ENCODE peak calls at places on chromosomes 12 and 14, in six cellular contexts. A is IMR-90, P is cardiac muscle cell, X is lower lobe of right lung, V is NCI-H510A treated with DMSO at 0.1 percent for 48 hours, B is heart left ventricle. Y is an unnamed sample.

GRCh38 chr14:101961011-101961721 is 3.2 kb upstream of the DYNC1H1 start:
- DNase-seq in A (peak; percentile 76), P (peak; percentile 82), B (peak; percentile 72), X (peak; percentile 82), V (peak; percentile 84), Y (peak; percentile 69)

GRCh38 chr14:103629503-103630121 is 601 bp downstream of the KLC1 start:
- DNase-seq in P (peak; percentile 54), B (peak; percentile 82), X (peak; percentile 68), A (no peak), V (peak; percentile 22), Y (peak; percentile 52)

GRCh38 chr12:7091171-7091570 is 1.1 kb downstream of the C1R start:
- DNase-seq in B (no peak), A (no peak), X (no peak), V (no peak), P (no peak), Y (no peak)

GRCh38 chr12:6367969-6368892 is 7.1 kb downstream of the SCNN1A start:
- DNase-seq in A (no peak), V (no peak), P (no peak), X (peak; percentile 46), B (no peak), Y (no peak)

GRCh38 chr12:1122803-1123202 is 131.8 kb downstream of the ERC1 start:
- DNase-seq in X (no peak), A (no peak), V (no peak), P (peak; percentile 22), B (no peak), Y (no peak)

GRCh38 chr12:110920324-110920910 is at the start of gene MYL2:
- DNase-seq in A (no peak), P (no peak), X (no peak), B (peak; percentile 84), V (no peak), Y (no peak)

GRCh38 chr12:38961683-38962082 is 56.3 kb upstream of the CPNE8 start:
- DNase-seq in B (no peak), X (no peak), V (no peak), A (no peak), P (no peak), Y (no peak)

GRCh38 chr12:115354007-115354452 is 670.1 kb upstream of the TBX3 start:
- DNase-seq in V (no peak), B (peak; percentile 34), X (no peak), P (no peak), A (peak; percentile 98), Y (no peak)

GRCh38 chr14:58426819-58427288 is 477 bp downstream of the TIMM9 start:
- DNase-seq in V (peak; percentile 73), P (peak; percentile 76), X (peak; percentile 66), A (peak; percentile 65), B (peak; percentile 58), Y (peak; percentile 57)

GRCh38 chr12:47927346-47927745 is 22.6 kb upstream of the VDR start:
- DNase-seq in B (no peak), P (no peak), X (no peak), A (no peak), V (no peak), Y (no peak)

GRCh38 chr14:73783107-73783727 is 68.4 kb upstream of the PTGR2 start:
- DNase-seq in A (no peak), X (no peak), B (peak; percentile 40), P (peak; percentile 87), V (no peak), Y (no peak)

GRCh38 chr14:34742509-34743115 is 28.2 kb upstream of the CFL2 start:
- DNase-seq in P (no peak), B (no peak), A (no peak), X (no peak), V (no peak), Y (no peak)

GRCh38 chr14:61653507-61653906 is 41.8 kb upstream of the HIF1A start:
- DNase-seq in X (no peak), P (no peak), A (peak; percentile 88), B (peak; percentile 51), V (no peak), Y (peak; percentile 51)

GRCh38 chr14:68950111-68950510 is 29.0 kb downstream of the ACTN1 start:
- DNase-seq in P (no peak), A (peak; percentile 44), X (no peak), B (no peak), V (no peak), Y (no peak)

GRCh38 chr12:117033382-117034045 is 65.7 kb downstream of the TESC start:
- DNase-seq in X (no peak), B (no peak), P (peak; percentile 46), A (no peak), V (peak; percentile 95), Y (no peak)

GRCh38 chr12:132393245-132393795 is 63.9 kb upstream of the GALNT9 start:
- DNase-seq in P (no peak), A (no peak), B (no peak), V (no peak), X (no peak), Y (no peak)

GRCh38 chr12:13135336-13136178 is 32.1 kb upstream of the GSG1 start:
- DNase-seq in A (peak; percentile 83), V (no peak), B (no peak), P (peak; percentile 12), X (peak; percentile 92), Y (no peak)

GRCh38 chr14:87873741-87874140 is 119.2 kb downstream of the GALC start:
- DNase-seq in V (no peak), X (no peak), A (no peak), B (no peak), P (no peak), Y (no peak)

GRCh38 chr12:125284945-125285344 is 219.7 kb downstream of the AACS start:
- DNase-seq in P (no peak), B (no peak), V (no peak), A (no peak), X (no peak), Y (no peak)

GRCh38 chr14:77436042-77436441 is 12.7 kb upstream of the NOXRED1 start:
- DNase-seq in V (no peak), P (no peak), X (no peak), A (no peak), B (no peak), Y (no peak)

GRCh38 chr12:57462307-57463253 is 3.0 kb downstream of the GLI1 start:
- DNase-seq in A (peak; percentile 82), V (peak; percentile 97), P (peak; percentile 91), X (peak; percentile 88), B (peak; percentile 85), Y (peak; percentile 93)

GRCh38 chr14:34970665-34971064 is 12.1 kb upstream of the SRP54 start:
- DNase-seq in A (no peak), P (no peak), B (no peak), X (no peak), V (no peak), Y (no peak)

GRCh38 chr14:65243766-65244442 is 141.6 kb upstream of the MAX start:
- DNase-seq in B (no peak), V (no peak), A (peak; percentile 36), P (no peak), X (no peak), Y (no peak)

GRCh38 chr12:107681455-107681835 is 4.2 kb upstream of the PWP1 start:
- DNase-seq in B (no peak), V (no peak), P (no peak), X (no peak), A (no peak), Y (no peak)